ENCODE peak calls at places on chromosomes 6 and 20, in five cellular contexts. D, B, S, T and R are unnamed samples.

GRCh38 chr20:34951252-34951651 is 4.4 kb downstream of the GSS start:
- DNase-seq in T (no peak), D (no peak), B (no peak), S (no peak), R (no peak)

GRCh38 chr20:15185913-15186312 is 848.5 kb upstream of the FLRT3 start:
- DNase-seq in T (no peak), D (no peak), B (no peak), S (no peak), R (no peak)

GRCh38 chr20:25063546-25063945 is 5.6 kb upstream of the ACSS1 start:
- DNase-seq in T (no peak), S (no peak), D (no peak), B (no peak), R (no peak)

GRCh38 chr6:132007474-132008190 is 56.5 kb upstream of the CCN2 start:
- DNase-seq in S (no peak), T (no peak), B (no peak), D (no peak), R (no peak)

GRCh38 chr6:41626022-41626421 is 12.2 kb upstream of the MDFI start:
- DNase-seq in D (no peak), T (no peak), B (no peak), S (no peak), R (no peak)

GRCh38 chr6:83216806-83217205 is 23.6 kb downstream of the RWDD2A start:
- DNase-seq in B (no peak), D (no peak), T (no peak), S (no peak), R (no peak)

GRCh38 chr6:73394577-73395354 is at the start of gene DDX43:
- DNase-seq in D (peak; percentile 29), T (peak; percentile 77), S (no peak), B (no peak), R (peak; percentile 83)

GRCh38 chr6:139117734-139118133 is 17.1 kb upstream of the HECA start:
- DNase-seq in T (no peak), D (no peak), B (no peak), S (no peak), R (no peak)

GRCh38 chr20:24971702-24972101 is 20.8 kb downstream of the APMAP start:
- DNase-seq in S (no peak), D (no peak), T (no peak), B (no peak), R (no peak)

GRCh38 chr20:38894091-38894847 is 31.9 kb upstream of the FAM83D start:
- DNase-seq in T (peak; percentile 12), B (no peak), D (no peak), S (no peak), R (no peak)